ENCODE peak calls at places on chromosomes 4 and X, in five cellular contexts. G is stromal cell of bone marrow; Z is MCF 10A; W is activated CD8-positive, alpha-beta memory T cell treated with anti-CD3 and anti-CD28 coated beads for 1 hour; L is CD8-positive, alpha-beta T cell. H is an unnamed sample.

GRCh38 chrX:103782640-103783039 is 6.0 kb downstream of the PLP1 start:
- DNase-seq in G (no peak), L (no peak), Z (no peak), W (no peak), H (no peak)

GRCh38 chr4:8297691-8298485 is 28.3 kb downstream of the HTRA3 start:
- DNase-seq in G (no peak), Z (no peak), W (no peak), L (no peak), H (no peak)

GRCh38 chr4:112185740-112186670 is 40.8 kb downstream of the FAM241A start:
- DNase-seq in L (no peak), Z (peak; percentile 39), G (no peak), W (no peak), H (no peak)

GRCh38 chr4:17811078-17811603 is 362 bp downstream of the NCAPG start:
- DNase-seq in W (no peak), L (no peak), G (no peak), Z (peak; percentile 51), H (no peak)

GRCh38 chr4:89289312-89289711 is 18.3 kb downstream of the GPRIN3 start:
- DNase-seq in L (no peak), W (no peak), Z (no peak), G (no peak), H (no peak)

GRCh38 chrX:40573763-40574162 is 7.0 kb upstream of the ATP6AP2 start:
- DNase-seq in Z (peak; percentile 39), W (no peak), G (no peak), L (no peak), H (no peak)

GRCh38 chr4:142815834-142816233 is 30.3 kb downstream of the INPP4B start:
- DNase-seq in Z (peak; percentile 69), W (no peak), G (peak; percentile 70), L (no peak), H (no peak)

GRCh38 chr4:52892880-52893279 is 30.8 kb downstream of the RASL11B start:
- DNase-seq in L (no peak), G (no peak), W (no peak), Z (no peak), H (no peak)

GRCh38 chr4:185139736-185140135 is 3.3 kb upstream of the SLC25A4 start:
- DNase-seq in G (no peak), W (no peak), L (no peak), Z (no peak), H (no peak)

GRCh38 chr4:7624361-7624760 is 189.6 kb upstream of the PSAPL1 start:
- DNase-seq in Z (no peak), G (no peak), W (no peak), L (no peak), H (no peak)

GRCh38 chr4:186351672-186352194 is 85.7 kb downstream of the F11 start:
- DNase-seq in W (no peak), G (no peak), L (no peak), Z (no peak), H (no peak)

GRCh38 chr4:4677825-4678522 is 136.1 kb upstream of the STX18 start:
- DNase-seq in Z (no peak), L (no peak), W (no peak), G (peak; percentile 34), H (no peak)

GRCh38 chr4:1167244-1167949 is 5.0 kb downstream of the SPON2 start:
- DNase-seq in L (peak; percentile 83), Z (peak; percentile 56), G (peak; percentile 45), W (peak; percentile 85), H (peak; percentile 65)

GRCh38 chr4:3365871-3366842 is 73.3 kb downstream of the RGS12 start:
- DNase-seq in Z (no peak), G (no peak), L (no peak), W (no peak), H (no peak)

GRCh38 chr4:85419103-85419502 is 55.8 kb upstream of the ARHGAP24 start:
- DNase-seq in L (no peak), Z (no peak), W (no peak), G (no peak), H (no peak)

GRCh38 chr4:87011340-87012034 is 76.7 kb downstream of the AFF1 start:
- DNase-seq in L (no peak), G (peak; percentile 83), W (no peak), Z (peak; percentile 79), H (no peak)

GRCh38 chr4:170491981-170492380 is 402.2 kb upstream of the AADAT start:
- DNase-seq in W (no peak), Z (no peak), L (no peak), G (no peak), H (no peak)

GRCh38 chr4:20984011-20984836 is 284.0 kb downstream of the PACRGL start:
- DNase-seq in W (no peak), G (no peak), L (no peak), Z (no peak), H (no peak)

GRCh38 chr4:38400946-38401345 is 263.1 kb upstream of the KLF3 start:
- DNase-seq in W (no peak), Z (no peak), L (no peak), G (no peak), H (no peak)

GRCh38 chrX:49862093-49862492 is 17.2 kb upstream of the USP27X start:
- DNase-seq in L (no peak), G (no peak), Z (no peak), W (no peak), H (no peak)

GRCh38 chrX:46117234-46117633 is 428.0 kb downstream of the ZNF674 start:
- DNase-seq in L (no peak), Z (peak; percentile 3), G (no peak), W (no peak), H (no peak)

GRCh38 chr4:146478009-146478408 is 43.7 kb downstream of the SLC10A7 start:
- DNase-seq in Z (no peak), L (no peak), W (no peak), G (no peak), H (no peak)

GRCh38 chrX:128106630-128107029 is 54.4 kb upstream of the ACTRT1 start:
- DNase-seq in L (no peak), G (no peak), Z (peak; percentile 46), W (no peak), H (no peak)

GRCh38 chrX:53294024-53294648 is 12.8 kb upstream of the IQSEC2 start:
- DNase-seq in L (no peak), Z (no peak), W (no peak), G (no peak), H (no peak)